ENCODE peak calls at places on chromosome 11, in ten cellular contexts. N is WTC11, T is esophagus squamous epithelium, H is neural crest cell, O is BE2C, L is endothelial cell, D is HL-60, E is IMR-90, A is upper lobe of left lung, B is progenitor cell of endocrine pancreas. X is an unnamed sample.
A peak's percentile ranks its signal among the peaks of the same experiment; 100 is the strongest.

GRCh38 chr11:57711414-57712255 is at the start of gene MED19:
- DNase-seq in A (peak; percentile 95), O (peak; percentile 50), N (peak; percentile 92), H (peak; percentile 76), L (peak; percentile 66), D (peak; percentile 63), T (peak; percentile 54), E (peak; percentile 72), B (peak; percentile 77), X (peak; percentile 82)

GRCh38 chr11:120125005-120125404 is 12.9 kb downstream of the TRIM29 start:
- DNase-seq in E (peak; percentile 25), O (peak; percentile 75), D (no peak), A (no peak), N (no peak), H (no peak), T (no peak), B (no peak), L (no peak), X (no peak)

GRCh38 chr11:83033972-83034672 is 37.6 kb downstream of the RAB30 start:
- DNase-seq in A (peak; percentile 58), E (peak; percentile 71), B (no peak), H (no peak), L (no peak), N (no peak), T (no peak), D (no peak), O (peak; percentile 75), X (peak; percentile 19)

GRCh38 chr11:17208257-17208999 is 642 bp upstream of the PIK3C2A start:
- DNase-seq in H (no peak), D (no peak), A (peak; percentile 81), O (peak; percentile 36), N (peak; percentile 63), T (no peak), L (peak; percentile 63), B (peak; percentile 56), E (peak; percentile 59), X (no peak)

GRCh38 chr11:3959015-3959917 is 103.8 kb downstream of the STIM1 start:
- DNase-seq in L (peak; percentile 15), H (no peak), O (no peak), E (peak; percentile 71), T (no peak), N (no peak), B (no peak), D (no peak), A (no peak), X (no peak)

GRCh38 chr11:94766656-94767291 is 1.4 kb upstream of the AMOTL1 start:
- DNase-seq in A (no peak), T (no peak), B (no peak), D (no peak), O (no peak), H (no peak), E (no peak), N (no peak), L (no peak), X (no peak)

GRCh38 chr11:103737791-103738190 is 298.6 kb upstream of the DDI1 start:
- DNase-seq in N (no peak), A (no peak), E (no peak), T (no peak), D (no peak), B (no peak), H (no peak), O (no peak), L (no peak), X (no peak)

GRCh38 chr11:93085097-93085496 is 112.7 kb downstream of the SLC36A4 start:
- DNase-seq in A (peak; percentile 28), H (no peak), N (no peak), L (no peak), E (peak; percentile 44), D (no peak), T (no peak), B (no peak), O (no peak), X (no peak)

GRCh38 chr11:119206512-119207299 is 567 bp downstream of the CBL start:
- DNase-seq in O (peak; percentile 60), D (peak; percentile 57), L (peak; percentile 60), N (peak; percentile 68), A (peak; percentile 42), H (peak; percentile 52), T (peak; percentile 25), B (peak; percentile 56), E (no peak), X (peak; percentile 81)

DNA sequence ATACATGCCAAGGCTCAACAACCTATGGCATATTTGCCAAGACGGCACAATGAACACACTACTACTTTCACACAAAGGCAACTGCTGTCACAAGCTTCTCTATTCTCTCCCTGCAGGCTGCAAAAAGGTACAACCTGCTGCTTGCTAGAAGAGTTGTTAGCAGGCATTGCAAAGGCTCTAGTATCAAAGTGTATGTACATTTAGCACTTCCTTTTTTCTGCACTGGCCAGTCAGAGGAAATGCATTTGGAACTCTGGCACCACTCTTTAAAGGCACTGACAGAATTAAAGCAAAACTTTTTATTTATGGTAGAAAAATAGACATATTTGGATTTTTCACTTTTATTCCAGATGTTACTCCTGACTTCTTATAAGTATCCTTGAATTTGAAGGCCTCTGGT is 125.9 kb downstream of the CWF19L2 start:
- DNase-seq in A (no peak), H (no peak), B (no peak), E (no peak), D (no peak), T (no peak), O (no peak), L (no peak), N (no peak), X (no peak)
- TF ChIP-seq CTCF in A (no peak), H (no peak), B (no peak), E (no peak), D (no peak), T (no peak), O (no peak), L (no peak), N (no peak), X (no peak)

GRCh38 chr11:133477263-133477625 is 55.1 kb downstream of the OPCML start:
- DNase-seq in H (no peak), L (no peak), A (no peak), B (no peak), T (no peak), E (no peak), D (no peak), N (no peak), O (no peak), X (no peak)

GRCh38 chr11:133474461-133474860 is 57.8 kb downstream of the OPCML start:
- DNase-seq in L (no peak), A (no peak), D (no peak), H (no peak), T (no peak), E (no peak), O (no peak), N (no peak), B (no peak), X (no peak)

GRCh38 chr11:133479209-133479608 is 53.1 kb downstream of the OPCML start:
- DNase-seq in H (no peak), N (no peak), O (no peak), A (no peak), E (no peak), B (no peak), D (no peak), L (no peak), T (no peak), X (no peak)

GRCh38 chr11:133476570-133477262 is 55.6 kb downstream of the OPCML start:
- DNase-seq in H (no peak), O (no peak), T (no peak), B (no peak), N (peak; percentile 29), A (no peak), D (no peak), E (no peak), L (no peak), X (no peak)
- TF ChIP-seq CTCF in H (peak; percentile 23), O (no peak), T (no peak), B (no peak), N (no peak), A (no peak), D (no peak), E (no peak), L (no peak), X (no peak)

GRCh38 chr11:67261942-67262681 is 4.2 kb upstream of the GRK2 start:
- DNase-seq in E (no peak), B (no peak), T (no peak), L (no peak), D (no peak), A (no peak), H (no peak), O (no peak), N (no peak), X (no peak)

GRCh38 chr11:67260406-67260805 is 5.9 kb upstream of the GRK2 start:
- DNase-seq in B (no peak), D (no peak), E (no peak), T (no peak), H (no peak), O (no peak), N (no peak), A (no peak), L (no peak), X (no peak)

GRCh38 chr11:67262731-67263675 is 3.3 kb upstream of the GRK2 start:
- DNase-seq in A (peak; percentile 87), O (peak; percentile 88), N (peak; percentile 86), T (no peak), L (peak; percentile 85), H (peak; percentile 83), E (peak; percentile 76), B (peak; percentile 67), D (peak; percentile 82), X (peak; percentile 82)

GRCh38 chr11:67264260-67264659 is 2.0 kb upstream of the GRK2 start:
- DNase-seq in L (no peak), N (no peak), A (no peak), E (no peak), O (no peak), T (no peak), D (no peak), B (no peak), H (no peak), X (no peak)

DNA sequence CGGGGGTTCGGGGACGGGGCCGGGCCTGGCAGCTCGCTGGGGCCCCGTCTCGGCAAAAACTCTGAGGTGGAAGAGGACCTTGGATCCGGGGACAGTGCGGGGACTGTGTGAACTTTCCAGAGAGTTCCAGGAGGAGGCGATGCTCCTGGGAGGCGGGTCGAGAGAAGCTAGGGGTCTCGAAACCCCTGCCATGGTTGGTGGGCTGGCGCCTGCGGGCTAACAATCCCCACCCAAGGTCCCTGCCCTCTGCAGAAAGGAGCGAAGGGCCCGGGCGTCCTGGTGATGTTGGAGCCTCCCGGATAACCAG is 4.7 kb upstream of the GRK2 start:
- DNase-seq in O (no peak), T (no peak), H (no peak), B (no peak), N (no peak), A (no peak), D (no peak), L (no peak), E (no peak), X (no peak)
- TF ChIP-seq CTCF in O (peak; percentile 44), T (no peak), H (peak; percentile 27), B (peak; percentile 16), N (no peak), A (no peak), D (no peak), L (no peak), E (peak; percentile 14), X (no peak)

DNA sequence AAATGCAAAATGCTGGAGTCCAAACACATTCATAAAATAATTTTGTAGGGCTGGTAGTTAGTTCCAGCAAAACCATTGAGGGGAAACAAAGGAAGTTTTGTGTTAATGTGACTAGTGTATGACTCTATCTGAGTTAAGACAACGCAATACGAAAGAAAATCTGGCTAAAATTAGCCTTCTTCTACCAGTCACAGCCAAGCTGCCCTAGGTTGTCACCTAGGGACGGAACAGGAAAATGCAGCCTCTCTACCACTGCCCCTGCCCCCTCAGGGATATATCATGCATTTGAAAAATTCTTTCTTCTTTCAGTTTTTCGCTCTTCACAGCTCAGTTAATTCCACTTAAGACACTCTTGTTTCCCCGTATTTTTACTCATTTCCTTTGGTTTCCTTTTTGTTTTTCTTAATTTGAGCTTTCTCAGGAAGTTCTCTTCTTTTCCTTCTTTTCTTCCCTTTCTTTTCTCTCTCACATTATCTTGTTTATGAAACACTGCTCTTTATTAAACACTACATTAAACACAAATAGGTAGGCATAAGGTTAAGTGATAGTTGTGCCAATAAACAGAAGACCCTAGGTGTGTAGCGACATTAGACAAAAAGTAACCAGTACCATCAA is 30.6 kb downstream of the KIRREL3 start:
- DNase-seq in O (peak; percentile 22), H (no peak), T (no peak), B (no peak), A (peak; percentile 27), N (peak; percentile 33), L (peak; percentile 26), E (peak; percentile 83), D (no peak), X (peak; percentile 18)
- TF ChIP-seq CTCF in O (peak; percentile 65), H (peak; percentile 66), T (no peak), B (peak; percentile 59), A (peak; percentile 61), N (peak; percentile 36), L (peak; percentile 43), E (peak; percentile 93), D (peak; percentile 14), X (peak; percentile 66)